ENCODE peak calls at places on chromosomes 4 and X, in seven cellular contexts. One of them, this sample, is unnamed.

GRCh38 chr4:21949073-21949457 is 493 bp upstream of the KCNIP4 start:
- DNase-seq in ovary: peak
- DNase-seq in kidney: peak
- DNase-seq in lower leg skin: no peak
- DNase-seq in MM.1S: no peak
- DNase-seq in uterus: peak
- DNase-seq in AG10803: no peak
- DNase-seq in this sample: peak

GRCh38 chrX:3811331-3812311 is 98.2 kb upstream of the PRKX start:
- DNase-seq in ovary: peak
- DNase-seq in kidney: no peak
- DNase-seq in lower leg skin: no peak
- DNase-seq in MM.1S: peak
- DNase-seq in uterus: peak
- DNase-seq in AG10803: peak
- DNase-seq in this sample: peak

GRCh38 chr4:145719752-145720624 is 40.0 kb downstream of the C4orf51 start:
- DNase-seq in ovary: no peak
- DNase-seq in kidney: no peak
- DNase-seq in lower leg skin: no peak
- DNase-seq in MM.1S: no peak
- DNase-seq in uterus: no peak
- DNase-seq in AG10803: no peak
- DNase-seq in this sample: no peak

GRCh38 chrX:131895807-131896206 is 127.3 kb upstream of the STK26 start:
- DNase-seq in ovary: no peak
- DNase-seq in kidney: no peak
- DNase-seq in lower leg skin: no peak
- DNase-seq in MM.1S: no peak
- DNase-seq in uterus: no peak
- DNase-seq in AG10803: no peak
- DNase-seq in this sample: no peak

GRCh38 chr4:184298255-184298654 is 80.6 kb upstream of the ENPP6 start:
- DNase-seq in ovary: no peak
- DNase-seq in kidney: no peak
- DNase-seq in lower leg skin: no peak
- DNase-seq in MM.1S: no peak
- DNase-seq in uterus: no peak
- DNase-seq in AG10803: no peak
- DNase-seq in this sample: no peak

GRCh38 chrX:155071694-155072215 is 447 bp downstream of the BRCC3 start:
- DNase-seq in ovary: no peak
- DNase-seq in kidney: peak
- DNase-seq in lower leg skin: no peak
- DNase-seq in MM.1S: peak
- DNase-seq in uterus: no peak
- DNase-seq in AG10803: no peak
- DNase-seq in this sample: no peak

GRCh38 chr4:51885371-51885770 is 42.4 kb downstream of the DCUN1D4 start:
- DNase-seq in ovary: no peak
- DNase-seq in kidney: no peak
- DNase-seq in lower leg skin: no peak
- DNase-seq in MM.1S: no peak
- DNase-seq in uterus: no peak
- DNase-seq in AG10803: peak
- DNase-seq in this sample: no peak

GRCh38 chr4:109406337-109406931 is 27.2 kb upstream of the SEC24B start:
- DNase-seq in ovary: no peak
- DNase-seq in kidney: no peak
- DNase-seq in lower leg skin: no peak
- DNase-seq in MM.1S: peak
- DNase-seq in uterus: no peak
- DNase-seq in AG10803: peak
- DNase-seq in this sample: peak

GRCh38 chr4:140756292-140757219 is at the start of gene TBC1D9:
- DNase-seq in ovary: peak
- DNase-seq in kidney: peak
- DNase-seq in lower leg skin: peak
- DNase-seq in MM.1S: peak
- DNase-seq in uterus: peak
- DNase-seq in AG10803: peak
- DNase-seq in this sample: peak

GRCh38 chr4:25915359-25915716 is 1.3 kb downstream of the SMIM20 start:
- DNase-seq in ovary: peak
- DNase-seq in kidney: no peak
- DNase-seq in lower leg skin: no peak
- DNase-seq in MM.1S: no peak
- DNase-seq in uterus: peak
- DNase-seq in AG10803: peak
- DNase-seq in this sample: no peak

GRCh38 chr4:125741825-125742452 is 427.2 kb downstream of the FAT4 start:
- DNase-seq in ovary: no peak
- DNase-seq in kidney: no peak
- DNase-seq in lower leg skin: no peak
- DNase-seq in MM.1S: peak
- DNase-seq in uterus: no peak
- DNase-seq in AG10803: peak
- DNase-seq in this sample: no peak

GRCh38 chr4:128241425-128241913 is 46.1 kb downstream of the PGRMC2 start:
- DNase-seq in ovary: no peak
- DNase-seq in kidney: no peak
- DNase-seq in lower leg skin: no peak
- DNase-seq in MM.1S: no peak
- DNase-seq in uterus: no peak
- DNase-seq in AG10803: peak
- DNase-seq in this sample: peak

GRCh38 chr4:151537726-151538125 is 128.8 kb downstream of the FHIP1A start:
- DNase-seq in ovary: no peak
- DNase-seq in kidney: no peak
- DNase-seq in lower leg skin: no peak
- DNase-seq in MM.1S: no peak
- DNase-seq in uterus: peak
- DNase-seq in AG10803: peak
- DNase-seq in this sample: peak

GRCh38 chrX:124426824-124427223 is 80.5 kb downstream of the SH2D1A start:
- DNase-seq in ovary: no peak
- DNase-seq in kidney: no peak
- DNase-seq in lower leg skin: no peak
- DNase-seq in MM.1S: no peak
- DNase-seq in uterus: no peak
- DNase-seq in AG10803: no peak
- DNase-seq in this sample: no peak

GRCh38 chrX:124421898-124422622 is 75.7 kb downstream of the SH2D1A start:
- DNase-seq in ovary: no peak
- DNase-seq in kidney: no peak
- DNase-seq in lower leg skin: no peak
- DNase-seq in MM.1S: no peak
- DNase-seq in uterus: no peak
- DNase-seq in AG10803: no peak
- DNase-seq in this sample: no peak

DNA sequence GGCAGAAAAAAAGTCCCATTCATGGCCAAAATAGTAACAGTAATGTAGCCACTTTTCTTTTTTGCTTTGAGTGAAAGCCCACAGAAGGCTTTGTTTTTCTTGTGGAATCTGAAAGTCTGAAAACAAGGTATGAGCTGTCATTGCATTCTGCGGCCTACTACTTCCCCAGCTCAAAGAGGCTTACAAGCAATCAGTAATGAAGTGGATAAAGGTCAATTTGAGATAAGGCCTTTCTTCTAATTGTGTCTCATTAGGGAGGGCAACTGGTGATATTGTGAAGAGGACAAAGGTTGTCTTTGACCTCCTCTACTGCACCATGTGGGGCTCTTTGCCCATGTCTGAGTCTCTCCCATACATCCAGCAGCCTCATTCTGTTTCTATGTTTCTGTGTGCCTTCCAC is 79.9 kb downstream of the SH2D1A start:
- DNase-seq in ovary: no peak
- DNase-seq in kidney: no peak
- DNase-seq in lower leg skin: no peak
- DNase-seq in MM.1S: no peak
- DNase-seq in uterus: no peak
- DNase-seq in AG10803: no peak
- DNase-seq in this sample: no peak
- TF ChIP-seq CTCF in ovary: no peak
- TF ChIP-seq CTCF in kidney: no peak
- TF ChIP-seq CTCF in lower leg skin: no peak
- TF ChIP-seq CTCF in MM.1S: no peak
- TF ChIP-seq CTCF in uterus: no peak
- TF ChIP-seq CTCF in AG10803: no peak
- TF ChIP-seq CTCF in this sample: no peak

GRCh38 chrX:10120828-10121227 is 35.9 kb upstream of the CLCN4 start:
- DNase-seq in ovary: no peak
- DNase-seq in kidney: no peak
- DNase-seq in lower leg skin: no peak
- DNase-seq in MM.1S: no peak
- DNase-seq in uterus: no peak
- DNase-seq in AG10803: no peak
- DNase-seq in this sample: no peak

GRCh38 chrX:10119399-10119990 is 37.3 kb upstream of the CLCN4 start:
- DNase-seq in ovary: peak
- DNase-seq in kidney: no peak
- DNase-seq in lower leg skin: peak
- DNase-seq in MM.1S: peak
- DNase-seq in uterus: peak
- DNase-seq in AG10803: peak
- DNase-seq in this sample: peak

GRCh38 chrX:10124506-10125247 is 32.1 kb upstream of the CLCN4 start:
- DNase-seq in ovary: no peak
- DNase-seq in kidney: no peak
- DNase-seq in lower leg skin: no peak
- DNase-seq in MM.1S: no peak
- DNase-seq in uterus: no peak
- DNase-seq in AG10803: no peak
- DNase-seq in this sample: no peak

GRCh38 chrX:10118530-10118929 is 38.2 kb upstream of the CLCN4 start:
- DNase-seq in ovary: no peak
- DNase-seq in kidney: no peak
- DNase-seq in lower leg skin: no peak
- DNase-seq in MM.1S: no peak
- DNase-seq in uterus: no peak
- DNase-seq in AG10803: no peak
- DNase-seq in this sample: no peak

GRCh38 chrX:10121787-10122186 is 35.0 kb upstream of the CLCN4 start:
- DNase-seq in ovary: no peak
- DNase-seq in kidney: peak
- DNase-seq in lower leg skin: no peak
- DNase-seq in MM.1S: peak
- DNase-seq in uterus: no peak
- DNase-seq in AG10803: no peak
- DNase-seq in this sample: no peak
- H3K4me3 ChIP-seq in ovary: no peak
- H3K4me3 ChIP-seq in kidney: no peak
- H3K4me3 ChIP-seq in lower leg skin: no peak
- H3K4me3 ChIP-seq in MM.1S: peak
- H3K4me3 ChIP-seq in uterus: no peak
- H3K4me3 ChIP-seq in AG10803: no peak
- H3K4me3 ChIP-seq in this sample: no peak

GRCh38 chr4:4479366-4479765 is 62.5 kb downstream of the STX18 start:
- DNase-seq in ovary: no peak
- DNase-seq in kidney: no peak
- DNase-seq in lower leg skin: no peak
- DNase-seq in MM.1S: no peak
- DNase-seq in uterus: no peak
- DNase-seq in AG10803: no peak
- DNase-seq in this sample: no peak

GRCh38 chr4:4481394-4482000 is 60.4 kb downstream of the STX18 start:
- DNase-seq in ovary: no peak
- DNase-seq in kidney: no peak
- DNase-seq in lower leg skin: no peak
- DNase-seq in MM.1S: no peak
- DNase-seq in uterus: no peak
- DNase-seq in AG10803: no peak
- DNase-seq in this sample: peak

GRCh38 chr4:4480205-4480604 is 61.6 kb downstream of the STX18 start:
- DNase-seq in ovary: no peak
- DNase-seq in kidney: no peak
- DNase-seq in lower leg skin: no peak
- DNase-seq in MM.1S: no peak
- DNase-seq in uterus: no peak
- DNase-seq in AG10803: no peak
- DNase-seq in this sample: no peak

GRCh38 chr4:4477796-4478195 is 64.1 kb downstream of the STX18 start:
- DNase-seq in ovary: no peak
- DNase-seq in kidney: no peak
- DNase-seq in lower leg skin: no peak
- DNase-seq in MM.1S: no peak
- DNase-seq in uterus: no peak
- DNase-seq in AG10803: no peak
- DNase-seq in this sample: no peak

DNA sequence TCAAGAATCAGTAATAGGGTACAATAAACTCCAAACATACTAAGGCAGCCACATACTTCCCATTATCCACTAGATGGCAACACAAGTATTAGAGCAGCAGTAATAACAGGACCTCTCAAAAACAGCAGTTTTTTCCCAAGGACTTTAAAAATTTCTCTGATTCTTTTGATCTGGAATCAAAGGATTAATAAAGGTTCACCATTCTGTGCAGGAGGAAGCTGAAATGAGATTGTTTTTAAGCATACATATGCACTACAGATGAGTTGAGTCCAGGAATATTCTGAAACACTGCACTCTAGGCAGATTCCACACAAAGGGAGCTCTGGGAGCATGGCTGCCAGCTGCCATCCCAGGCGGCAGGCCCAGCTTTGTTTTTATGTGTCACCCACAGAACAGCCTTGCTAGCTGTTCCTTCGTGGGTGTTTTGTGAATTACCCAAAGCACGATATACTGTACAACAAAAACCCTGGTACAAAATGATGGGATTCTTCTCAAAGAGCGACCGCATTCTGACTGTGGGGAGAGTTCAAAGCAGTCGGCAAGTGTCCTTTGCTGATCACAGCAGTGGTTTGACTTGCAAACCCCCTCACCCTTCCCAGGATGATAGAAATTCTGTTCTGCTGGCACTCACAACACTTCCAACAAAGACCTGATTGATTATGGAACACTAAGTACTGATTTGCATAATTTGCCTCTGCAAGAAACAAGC is 61.0 kb downstream of the STX18 start:
- DNase-seq in ovary: no peak
- DNase-seq in kidney: no peak
- DNase-seq in lower leg skin: no peak
- DNase-seq in MM.1S: no peak
- DNase-seq in uterus: no peak
- DNase-seq in AG10803: peak
- DNase-seq in this sample: peak
- TF ChIP-seq CTCF in ovary: no peak
- TF ChIP-seq CTCF in kidney: peak
- TF ChIP-seq CTCF in lower leg skin: no peak
- TF ChIP-seq CTCF in MM.1S: peak
- TF ChIP-seq CTCF in uterus: no peak
- TF ChIP-seq CTCF in AG10803: peak
- TF ChIP-seq CTCF in this sample: peak

DNA sequence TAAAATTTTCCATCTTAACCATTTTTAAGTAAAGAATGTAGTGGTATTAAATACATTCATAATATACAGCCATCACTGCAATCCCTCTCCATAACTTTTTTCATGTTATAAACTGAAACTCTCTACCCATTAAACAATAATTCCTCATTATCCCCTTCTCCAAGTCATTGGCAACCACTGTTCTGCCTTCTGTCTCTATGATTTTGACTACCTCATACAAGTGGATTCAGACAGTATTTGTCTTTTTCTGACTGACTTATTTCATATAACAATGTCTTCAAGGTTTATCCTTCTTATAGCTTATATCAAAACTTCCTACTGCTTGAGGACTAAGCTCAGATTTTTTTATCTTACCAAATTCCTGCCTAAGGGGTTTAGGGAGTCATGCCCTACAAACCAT is 1723.1 kb upstream of the AGA start:
- DNase-seq in ovary: no peak
- DNase-seq in kidney: no peak
- DNase-seq in lower leg skin: no peak
- DNase-seq in MM.1S: no peak
- DNase-seq in uterus: no peak
- DNase-seq in AG10803: no peak
- DNase-seq in this sample: no peak
- H3K4me3 ChIP-seq in ovary: no peak
- H3K4me3 ChIP-seq in kidney: no peak
- H3K4me3 ChIP-seq in lower leg skin: no peak
- H3K4me3 ChIP-seq in MM.1S: no peak
- H3K4me3 ChIP-seq in uterus: no peak
- H3K4me3 ChIP-seq in AG10803: no peak
- H3K4me3 ChIP-seq in this sample: no peak

This sample was measured in foreskin fibroblast.